ENCODE peak calls at places on chromosomes 13 and 19, in nine cellular contexts. W is mesenchymal stem cell, N is SK-N-SH, T is endodermal cell, U is GM23248, V is SK-N-MC, F is DND-41, J is neural progenitor cell, G is HepG2. Q is an unnamed sample.

GRCh38 chr19:18450934-18451836 is 13.3 kb upstream of the ISYNA1 start:
- DNase-seq in W (peak), N (peak), T (peak), U (peak), V (no peak), F (peak), J (peak), G (peak), Q (peak)

GRCh38 chr13:50893211-50893852 is 16.3 kb upstream of the RNASEH2B start:
- DNase-seq in W (peak), N (peak), T (no peak), U (peak), V (peak), F (peak), J (no peak), G (no peak), Q (peak)

GRCh38 chr19:43779820-43780219 is 953 bp downstream of the KCNN4 start:
- DNase-seq in W (no peak), N (no peak), T (no peak), U (no peak), V (no peak), F (no peak), J (no peak), G (no peak), Q (no peak)

GRCh38 chr13:45206340-45206739 is 5.5 kb upstream of the KCTD4 start:
- DNase-seq in W (peak), N (no peak), T (no peak), U (peak), V (no peak), F (no peak), J (no peak), G (no peak), Q (peak)

GRCh38 chr19:56601375-56601774 is 6.3 kb downstream of the ZNF71 start:
- DNase-seq in W (no peak), N (no peak), T (no peak), U (peak), V (no peak), F (no peak), J (no peak), G (no peak), Q (no peak)

GRCh38 chr13:83423361-83423760 is 458.9 kb downstream of the SLITRK1 start:
- DNase-seq in W (no peak), N (no peak), T (no peak), U (no peak), V (no peak), F (no peak), J (no peak), G (no peak), Q (no peak)

GRCh38 chr13:102555914-102556553 is 40.8 kb upstream of the TPP2 start:
- DNase-seq in W (peak), N (peak), T (no peak), U (peak), V (no peak), F (peak), J (peak), G (peak), Q (peak)

GRCh38 chr13:93577105-93577504 is 350.5 kb downstream of the GPC6 start:
- DNase-seq in W (no peak), N (no peak), T (no peak), U (no peak), V (no peak), F (no peak), J (no peak), G (no peak), Q (no peak)

GRCh38 chr13:28822801-28823200 is 2.7 kb downstream of the MTUS2 start:
- DNase-seq in W (no peak), N (no peak), T (no peak), U (no peak), V (no peak), F (no peak), J (no peak), G (no peak), Q (no peak)

GRCh38 chr19:31943305-31943704 is 402.1 kb upstream of the ZNF507 start:
- DNase-seq in W (no peak), N (peak), T (peak), U (no peak), V (no peak), F (no peak), J (peak), G (no peak), Q (no peak)

DNA sequence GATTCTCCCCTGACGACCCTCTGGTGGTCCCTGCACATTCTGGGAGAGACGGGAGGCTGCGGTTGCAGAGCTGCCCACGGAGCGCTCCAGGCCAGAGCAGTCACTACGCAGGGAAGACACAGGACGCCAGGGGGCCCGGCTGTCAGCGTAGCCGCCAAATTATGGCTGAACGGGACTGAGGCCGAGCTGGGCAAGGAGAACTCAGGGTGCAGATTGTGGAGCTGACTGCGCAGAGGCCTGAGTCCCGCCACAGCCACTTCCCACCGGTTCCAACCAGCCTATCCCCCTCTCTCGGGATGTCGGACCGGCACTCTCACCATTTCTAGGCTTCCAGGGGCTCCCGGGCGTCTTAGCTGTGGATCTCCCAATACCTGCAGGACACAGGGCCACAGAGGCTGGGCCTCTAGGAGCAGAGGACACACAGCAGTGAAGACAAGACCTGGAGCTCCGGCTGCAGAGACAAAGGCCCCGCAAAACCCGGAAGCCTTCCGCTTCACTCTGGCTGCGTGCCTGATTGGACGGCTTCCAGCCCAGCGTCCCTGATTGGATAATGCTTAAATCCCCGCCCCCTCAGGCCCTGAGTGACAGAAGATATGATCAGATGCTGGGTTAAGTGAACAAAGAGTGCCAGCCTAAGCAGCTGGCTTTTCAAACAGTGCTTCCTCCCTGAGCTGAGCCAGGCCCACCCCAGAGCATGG is at the start of gene ZNF737:
- DNase-seq in W (peak), N (peak), T (peak), U (peak), V (no peak), F (peak), J (peak), G (peak), Q (peak)
- H3K9ac ChIP-seq in W (peak), N (peak), T (peak), U (peak), V (no peak), F (peak), J (peak), G (peak), Q (peak)

DNA sequence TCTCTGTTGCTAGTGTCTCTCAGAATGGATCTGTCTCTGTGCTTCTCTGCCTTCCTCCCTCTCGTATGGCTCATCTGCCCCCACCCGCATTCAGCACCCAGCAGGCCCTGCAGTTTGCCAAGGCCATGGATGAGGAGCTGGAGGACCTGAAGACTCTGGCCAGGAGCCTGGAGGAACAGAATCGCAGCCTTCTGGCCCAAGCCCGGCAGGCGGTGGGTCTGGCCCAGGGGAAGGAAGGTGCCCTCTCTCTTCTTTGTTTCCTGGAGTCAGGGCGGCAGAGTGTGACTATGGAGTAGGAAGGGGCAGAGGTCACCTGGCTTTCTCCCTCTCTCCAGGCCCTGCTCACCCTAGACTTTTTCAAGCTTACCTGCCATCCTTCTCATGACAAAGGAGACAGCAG is 10.9 kb downstream of the KASH5 start:
- DNase-seq in W (no peak), N (no peak), T (peak), U (no peak), V (no peak), F (no peak), J (no peak), G (no peak), Q (no peak)
- H3K9ac ChIP-seq in W (no peak), N (no peak), T (no peak), U (no peak), V (peak), F (no peak), J (no peak), G (peak), Q (no peak)

DNA sequence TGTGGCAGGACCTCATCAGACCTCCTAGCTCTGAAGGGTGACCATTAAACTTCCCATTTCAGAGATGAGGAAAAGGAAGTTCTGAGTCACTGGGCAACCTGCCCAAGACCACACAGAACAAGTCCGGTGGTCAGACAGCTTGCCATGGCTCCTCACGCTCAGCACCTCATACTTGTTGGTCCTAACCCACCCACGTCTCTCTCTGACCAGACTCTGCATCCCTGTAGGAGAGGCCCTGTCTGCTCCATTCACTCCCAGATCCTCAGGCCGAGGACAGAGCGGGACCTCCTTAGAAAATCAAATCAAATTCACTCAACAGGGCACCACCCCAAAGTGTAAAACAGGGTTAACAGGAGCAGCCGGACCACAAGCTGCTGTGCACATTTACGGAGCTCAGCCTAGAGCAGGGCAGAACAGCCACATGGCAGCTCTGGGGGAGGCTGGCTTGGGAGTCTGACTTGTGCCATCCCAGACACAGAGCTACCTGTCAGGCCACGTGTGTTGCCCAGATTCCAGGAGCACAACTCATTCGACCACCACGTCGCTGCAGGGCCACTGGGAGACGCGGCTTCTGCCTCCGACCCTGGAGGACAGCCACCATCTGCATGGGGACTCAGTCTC is 1.7 kb downstream of the MIER2 start:
- DNase-seq in W (peak), N (no peak), T (no peak), U (peak), V (no peak), F (no peak), J (no peak), G (no peak), Q (peak)
- H3K9ac ChIP-seq in W (peak), N (peak), T (peak), U (peak), V (peak), F (peak), J (no peak), G (peak), Q (peak)

GRCh38 chr19:5070922-5071321 is 102.0 kb downstream of the KDM4B start:
- DNase-seq in W (no peak), N (no peak), T (no peak), U (no peak), V (no peak), F (no peak), J (no peak), G (no peak), Q (no peak)

GRCh38 chr19:5073153-5073844 is 104.4 kb downstream of the KDM4B start:
- DNase-seq in W (no peak), N (no peak), T (peak), U (no peak), V (no peak), F (no peak), J (no peak), G (no peak), Q (no peak)

GRCh38 chr19:5070390-5070789 is 101.5 kb downstream of the KDM4B start:
- DNase-seq in W (no peak), N (no peak), T (no peak), U (no peak), V (no peak), F (no peak), J (no peak), G (no peak), Q (no peak)

GRCh38 chr19:5072115-5072514 is 103.2 kb downstream of the KDM4B start:
- DNase-seq in W (no peak), N (no peak), T (no peak), U (no peak), V (no peak), F (no peak), J (no peak), G (no peak), Q (no peak)

DNA sequence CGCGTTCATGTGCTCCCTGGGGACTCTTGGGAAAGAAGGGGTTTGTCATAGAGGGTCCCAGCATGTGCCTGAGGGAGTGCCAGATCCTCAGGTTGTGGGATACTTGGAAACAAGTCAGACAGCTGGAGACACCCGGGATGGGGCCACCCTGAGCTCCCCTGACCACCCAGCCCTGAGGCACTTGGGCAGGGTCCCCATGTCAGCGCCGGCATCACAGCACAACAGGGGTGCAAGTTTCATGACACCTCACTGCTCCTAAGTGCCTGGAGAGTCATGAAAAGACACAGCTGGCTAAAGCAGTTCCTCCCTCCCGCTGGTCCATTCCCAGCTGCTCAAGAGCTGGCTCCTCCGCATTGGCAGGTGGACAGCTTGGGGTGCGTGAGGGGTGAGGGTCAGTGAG is 102.7 kb downstream of the KDM4B start:
- DNase-seq in W (no peak), N (no peak), T (no peak), U (no peak), V (no peak), F (no peak), J (no peak), G (no peak), Q (no peak)
- H3K9ac ChIP-seq in W (no peak), N (no peak), T (no peak), U (no peak), V (no peak), F (no peak), J (no peak), G (no peak), Q (no peak)

Q was measured in adipocyte.